ENCODE peak calls at places on chromosome 19, in four cellular contexts. S, O, I and Z are unnamed samples.

GRCh38 chr19:1860133-1860775 is 3.1 kb downstream of the KLF16 start:
- DNase-seq in I (peak; percentile 68), O (peak; percentile 51), S (no peak), Z (no peak)

GRCh38 chr19:4058696-4059492 is 7.8 kb downstream of the ZBTB7A start:
- DNase-seq in O (no peak), S (no peak), I (no peak), Z (no peak)

GRCh38 chr19:29503140-29503758 is 22.5 kb upstream of the VSTM2B start:
- DNase-seq in O (no peak), I (no peak), S (no peak), Z (no peak)

GRCh38 chr19:2083174-2083854 is 12.8 kb downstream of the MOB3A start:
- DNase-seq in S (no peak), I (no peak), O (peak; percentile 53), Z (no peak)

GRCh38 chr19:12946092-12946845 is 607 bp downstream of the RAD23A start:
- DNase-seq in I (peak; percentile 81), O (peak; percentile 49), S (peak; percentile 34), Z (peak; percentile 49)

GRCh38 chr19:17415107-17415506 is 4.7 kb upstream of the MVB12A start:
- DNase-seq in S (no peak), I (no peak), O (no peak), Z (peak; percentile 50)

GRCh38 chr19:58558066-58558622 is at the start of gene UBE2M:
- DNase-seq in I (no peak), S (no peak), O (peak; percentile 48), Z (no peak)

GRCh38 chr19:2059422-2060201 is 8.6 kb upstream of the MKNK2 start:
- DNase-seq in S (no peak), O (no peak), I (peak; percentile 59), Z (no peak)

GRCh38 chr19:10412257-10412977 is 7.9 kb upstream of the PDE4A start:
- DNase-seq in S (no peak), I (no peak), O (no peak), Z (no peak)

GRCh38 chr19:19417618-19418270 is 12.3 kb downstream of the GATAD2A start:
- DNase-seq in O (no peak), I (no peak), S (no peak), Z (no peak)

GRCh38 chr19:33524024-33524664 is 2.6 kb upstream of the PEPD start:
- DNase-seq in S (no peak), O (no peak), I (peak; percentile 33), Z (no peak)

GRCh38 chr19:875265-875879 is 15.9 kb downstream of the CFD start:
- DNase-seq in S (no peak), I (no peak), O (no peak), Z (no peak)

GRCh38 chr19:10471909-10472308 is 31.2 kb downstream of the KEAP1 start:
- DNase-seq in I (no peak), S (peak; percentile 38), O (no peak), Z (no peak)

GRCh38 chr19:28313633-28314032 is 899.3 kb downstream of the UQCRFS1 start:
- DNase-seq in I (peak; percentile 91), S (no peak), O (no peak), Z (no peak)

GRCh38 chr19:4391701-4392543 is 8.4 kb downstream of the SH3GL1 start:
- DNase-seq in I (peak; percentile 44), S (no peak), O (no peak), Z (no peak)

GRCh38 chr19:33063356-33064116 is 1.2 kb downstream of the RHPN2 start:
- DNase-seq in I (no peak), S (no peak), O (no peak), Z (no peak)

GRCh38 chr19:15091918-15092753 is 10.1 kb downstream of the OR1I1 start:
- DNase-seq in O (peak; percentile 44), S (peak; percentile 62), I (peak; percentile 51), Z (no peak)